ENCODE peak calls at places on chromosomes 12 and 14, in ten cellular contexts. R is glutamatergic neuron, M is GM12865, Z is breast epithelium, V is HFFc6, J is uterus, H is HL-60, D is AG09319, X is GM06990, G is right lobe of liver. U is an unnamed sample.

GRCh38 chr12:2053675-2054070 is 886 bp downstream of the CACNA1C start:
- DNase-seq in R (peak; percentile 34), V (peak; percentile 25), D (no peak), Z (no peak), M (no peak), G (no peak), J (peak; percentile 65), X (no peak), H (no peak), U (no peak)

GRCh38 chr14:93018401-93018800 is 95.5 kb downstream of the CHGA start:
- DNase-seq in H (no peak), X (no peak), Z (no peak), R (no peak), D (no peak), M (no peak), J (no peak), G (no peak), V (peak; percentile 19), U (no peak)

GRCh38 chr12:104682790-104683279 is 226.1 kb downstream of the CHST11 start:
- DNase-seq in D (no peak), J (no peak), H (peak; percentile 95), X (no peak), V (no peak), G (no peak), R (no peak), Z (no peak), M (peak; percentile 61), U (no peak)

GRCh38 chr12:39239484-39240143 is 203.3 kb downstream of the KIF21A start:
- DNase-seq in H (no peak), J (no peak), M (no peak), G (no peak), Z (no peak), R (no peak), X (no peak), D (no peak), V (no peak), U (no peak)

GRCh38 chr12:65156366-65156831 is 13.0 kb upstream of the LEMD3 start:
- DNase-seq in G (no peak), M (peak; percentile 77), X (peak; percentile 65), V (no peak), D (no peak), H (peak; percentile 47), R (no peak), Z (no peak), J (no peak), U (no peak)

GRCh38 chr12:31362759-31363415 is 36.9 kb upstream of the SINHCAF start:
- DNase-seq in X (peak; percentile 56), R (no peak), M (peak; percentile 82), G (no peak), Z (no peak), J (no peak), H (peak; percentile 91), V (no peak), D (no peak), U (peak; percentile 17)

GRCh38 chr12:45192041-45192695 is 23.7 kb upstream of the ANO6 start:
- DNase-seq in Z (no peak), J (no peak), G (no peak), X (no peak), D (no peak), V (peak; percentile 80), R (no peak), H (no peak), M (no peak), U (peak; percentile 47)

GRCh38 chr14:76937181-76938091 is 91.1 kb downstream of the IRF2BPL start:
- DNase-seq in V (peak; percentile 83), M (no peak), G (no peak), D (peak; percentile 72), X (no peak), J (peak; percentile 73), R (peak; percentile 83), Z (no peak), H (no peak), U (no peak)

GRCh38 chr12:11133162-11133561 is 1.3 kb downstream of the TAS2R30 start:
- DNase-seq in J (no peak), X (no peak), V (no peak), H (no peak), G (no peak), D (no peak), R (no peak), M (no peak), Z (no peak), U (no peak)

GRCh38 chr14:20630340-20631022 is 11.0 kb downstream of the OR6S1 start:
- DNase-seq in Z (no peak), J (peak; percentile 23), V (peak; percentile 71), H (peak; percentile 45), D (no peak), R (no peak), M (peak; percentile 84), X (peak; percentile 51), G (no peak), U (peak; percentile 54)

GRCh38 chr14:104443391-104444158 is 136.0 kb upstream of the C14orf180 start:
- DNase-seq in V (no peak), G (peak; percentile 31), D (no peak), X (no peak), Z (peak; percentile 7), R (no peak), H (no peak), J (no peak), M (no peak), U (no peak)

GRCh38 chr12:76241371-76241770 is 106.8 kb downstream of the BBS10 start:
- DNase-seq in M (no peak), X (no peak), J (no peak), Z (no peak), R (no peak), V (no peak), D (no peak), G (no peak), H (no peak), U (no peak)
- TF ChIP-seq CTCF in M (no peak), X (no peak), J (no peak), Z (no peak), R (no peak), V (no peak), D (no peak), G (no peak), H (no peak), U (no peak)

GRCh38 chr14:69056389-69056788 is 77.3 kb upstream of the ACTN1 start:
- DNase-seq in Z (no peak), M (no peak), X (no peak), D (no peak), R (no peak), J (peak; percentile 53), V (peak; percentile 51), H (peak; percentile 42), G (no peak), U (no peak)
- TF ChIP-seq CTCF in Z (no peak), M (no peak), X (no peak), D (no peak), R (no peak), J (peak; percentile 35), V (peak; percentile 13), H (no peak), G (no peak), U (no peak)

GRCh38 chr14:72291908-72292688 is 359.9 kb downstream of the RGS6 start:
- DNase-seq in D (no peak), G (no peak), H (no peak), M (peak; percentile 70), R (no peak), V (peak; percentile 71), Z (no peak), X (peak; percentile 25), J (no peak), U (peak; percentile 61)

GRCh38 chr14:72292689-72293024 is 360.4 kb downstream of the RGS6 start:
- DNase-seq in G (no peak), H (no peak), D (no peak), V (no peak), J (no peak), R (no peak), M (no peak), Z (no peak), X (no peak), U (no peak)
- TF ChIP-seq CTCF in G (no peak), H (no peak), D (no peak), V (peak; percentile 41), J (no peak), R (peak; percentile 19), M (no peak), Z (no peak), X (no peak), U (no peak)

GRCh38 chr14:21749306-21749868 is 75.8 kb upstream of the OR4E1 start:
- DNase-seq in V (no peak), X (no peak), D (no peak), G (no peak), M (no peak), Z (no peak), H (no peak), J (no peak), R (no peak), U (no peak)

DNA sequence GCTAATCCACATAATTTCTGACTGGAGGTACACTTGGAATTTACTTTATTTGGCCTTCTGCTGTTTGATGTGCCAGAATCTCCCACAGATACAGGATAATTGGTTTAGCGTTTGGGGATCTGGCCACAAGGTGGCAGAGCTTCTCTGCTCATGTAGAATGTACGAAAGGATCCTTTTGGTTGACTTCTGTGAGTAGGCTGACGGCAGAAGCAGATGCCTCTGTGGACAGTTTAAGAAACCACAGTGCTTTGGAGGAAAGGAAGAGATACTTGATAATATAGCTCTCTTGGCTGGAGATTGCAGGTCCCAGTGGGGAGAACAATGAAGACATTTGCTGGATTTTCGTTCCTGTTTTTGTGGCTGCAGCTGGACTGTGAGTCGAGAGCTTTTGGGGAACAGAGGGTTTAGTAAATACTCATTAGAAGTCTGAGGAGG is 75.3 kb upstream of the OR4E1 start:
- DNase-seq in D (no peak), M (peak; percentile 52), G (no peak), J (peak; percentile 23), H (peak; percentile 57), Z (no peak), R (peak; percentile 60), X (no peak), V (no peak), U (peak; percentile 60)
- TF ChIP-seq CTCF in D (peak; percentile 27), M (peak; percentile 72), G (peak; percentile 41), J (peak; percentile 50), H (no peak), Z (peak; percentile 32), R (peak; percentile 72), X (peak; percentile 87), V (peak; percentile 69), U (peak; percentile 52)

U was measured in MCF 10A.